ENCODE peak calls at places on chromosome 15, in ten cellular contexts. J, E, H, F, L, K, V, Y, A and I are unnamed samples.

GRCh38 chr15:97684249-97684648 is 276.3 kb upstream of the ARRDC4 start:
- DNase-seq in J (no peak), E (no peak), H (no peak), F (no peak), L (no peak), K (no peak), V (no peak), Y (no peak), A (no peak), I (no peak)

GRCh38 chr15:83570756-83571155 is 83.2 kb upstream of the ADAMTSL3 start:
- DNase-seq in J (no peak), E (no peak), H (no peak), F (no peak), L (no peak), K (no peak), V (no peak), Y (no peak), A (no peak), I (no peak)

GRCh38 chr15:77282333-77282732 is 137.6 kb downstream of the PEAK1 start:
- DNase-seq in J (no peak), E (no peak), H (no peak), F (no peak), L (peak; percentile 86), K (no peak), V (no peak), Y (no peak), A (no peak), I (no peak)

GRCh38 chr15:81939604-81940440 is 106.0 kb downstream of the MEX3B start:
- DNase-seq in J (no peak), E (no peak), H (peak; percentile 12), F (no peak), L (peak; percentile 81), K (no peak), V (no peak), Y (no peak), A (no peak), I (no peak)

GRCh38 chr15:50330921-50331320 is 24.1 kb downstream of the GABPB1 start:
- DNase-seq in J (no peak), E (no peak), H (no peak), F (no peak), L (peak; percentile 38), K (no peak), V (no peak), Y (no peak), A (no peak), I (no peak)

GRCh38 chr15:78668987-78669386 is 28.0 kb upstream of the CHRNB4 start:
- DNase-seq in J (no peak), E (no peak), H (no peak), F (no peak), L (no peak), K (no peak), V (no peak), Y (no peak), A (no peak), I (no peak)

GRCh38 chr15:92011611-92012367 is 158.3 kb downstream of the SLCO3A1 start:
- DNase-seq in J (no peak), E (no peak), H (no peak), F (no peak), L (no peak), K (no peak), V (peak; percentile 83), Y (peak; percentile 57), A (peak; percentile 15), I (no peak)

GRCh38 chr15:60000824-60001641 is 3.1 kb upstream of the FOXB1 start:
- DNase-seq in J (no peak), E (no peak), H (no peak), F (no peak), L (no peak), K (no peak), V (no peak), Y (no peak), A (no peak), I (no peak)

GRCh38 chr15:100335335-100335999 is 6.3 kb downstream of the ADAMTS17 start:
- DNase-seq in J (no peak), E (no peak), H (no peak), F (no peak), L (no peak), K (no peak), V (no peak), Y (no peak), A (no peak), I (no peak)

GRCh38 chr15:28100516-28101195 is 1.5 kb upstream of the OCA2 start:
- DNase-seq in J (no peak), E (no peak), H (no peak), F (no peak), L (no peak), K (no peak), V (peak; percentile 57), Y (no peak), A (no peak), I (peak; percentile 63)

GRCh38 chr15:92091155-92091734 is 237.7 kb downstream of the SLCO3A1 start:
- DNase-seq in J (peak; percentile 87), E (peak; percentile 63), H (no peak), F (no peak), L (peak; percentile 11), K (no peak), V (no peak), Y (no peak), A (no peak), I (no peak)

GRCh38 chr15:68151277-68151676 is 53.9 kb downstream of the CALML4 start:
- DNase-seq in J (no peak), E (no peak), H (no peak), F (no peak), L (peak; percentile 53), K (no peak), V (no peak), Y (no peak), A (no peak), I (no peak)

GRCh38 chr15:29225534-29226224 is 43.9 kb downstream of the NSMCE3 start:
- DNase-seq in J (no peak), E (no peak), H (no peak), F (no peak), L (no peak), K (no peak), V (no peak), Y (no peak), A (no peak), I (no peak)

GRCh38 chr15:80093854-80094418 is 34.5 kb downstream of the ZFAND6 start:
- DNase-seq in J (peak; percentile 44), E (peak; percentile 55), H (no peak), F (no peak), L (no peak), K (peak; percentile 51), V (peak; percentile 79), Y (no peak), A (no peak), I (no peak)

GRCh38 chr15:52498700-52499099 is 30.0 kb downstream of the MYO5A start:
- DNase-seq in J (no peak), E (no peak), H (no peak), F (no peak), L (no peak), K (no peak), V (no peak), Y (no peak), A (no peak), I (no peak)

DNA sequence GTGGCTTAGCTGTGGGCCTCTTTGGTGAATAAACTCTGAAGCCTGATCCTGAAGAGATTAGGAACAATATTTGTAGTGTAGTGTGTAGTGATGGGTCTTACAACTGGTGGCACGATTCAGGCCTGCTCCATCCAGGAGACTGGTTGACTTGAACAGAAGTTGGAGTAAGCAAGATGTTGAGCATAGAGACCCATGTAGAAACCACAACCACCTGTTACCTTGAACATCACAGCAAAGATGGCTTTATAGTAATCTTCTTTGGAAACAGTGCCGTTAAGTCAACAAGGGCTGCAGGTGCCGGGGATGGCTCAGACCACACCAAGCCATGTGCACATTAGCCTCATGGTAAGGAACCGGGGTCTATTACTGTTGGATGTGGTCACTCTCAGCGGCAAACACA is 74.2 kb upstream of the RASGRP1 start:
- DNase-seq in J (no peak), E (no peak), H (no peak), F (no peak), L (no peak), K (no peak), V (no peak), Y (no peak), A (no peak), I (no peak)
- H3K4me3 ChIP-seq in J (no peak overlapping the region), E (no peak overlapping the region), H (no peak overlapping the region), F (no peak overlapping the region), L (no peak overlapping the region), K (no peak overlapping the region), V (no peak overlapping the region), Y (no peak overlapping the region), A (no peak overlapping the region), I (no peak overlapping the region)

DNA sequence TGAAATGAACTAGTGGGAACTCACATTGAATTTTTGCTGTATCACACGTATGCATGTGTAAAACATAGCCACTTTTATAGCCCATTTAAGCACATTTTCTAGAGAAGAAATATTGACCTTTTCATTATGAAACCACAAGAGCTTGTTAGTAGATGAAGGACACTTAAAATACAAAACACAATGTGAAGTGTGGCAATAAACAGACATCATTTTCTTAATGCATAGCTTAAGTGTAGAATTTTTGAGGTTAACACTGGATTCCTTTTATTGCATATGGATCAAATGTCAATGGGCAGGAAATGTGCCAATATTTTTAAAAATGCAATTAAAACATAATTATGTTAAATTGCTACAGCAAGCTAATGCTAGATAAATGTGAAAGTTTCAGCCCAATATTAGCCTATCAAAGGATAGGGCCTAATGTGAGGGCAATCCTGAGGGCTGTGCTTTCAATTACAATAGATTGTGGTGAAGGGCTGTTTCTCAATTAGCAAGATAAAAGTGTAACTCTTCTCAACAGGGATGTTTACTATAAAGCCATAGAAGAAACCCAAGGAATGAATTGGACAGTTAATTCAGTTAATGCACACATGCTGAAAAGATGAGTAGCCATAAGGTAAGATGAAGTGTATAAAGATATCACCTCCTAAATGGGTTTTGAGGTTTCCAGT is 489.0 kb upstream of the CDIN1 start:
- DNase-seq in J (no peak), E (no peak), H (no peak), F (no peak), L (no peak), K (no peak), V (no peak), Y (no peak), A (no peak), I (no peak)
- H3K4me3 ChIP-seq in J (no peak overlapping the region), E (no peak overlapping the region), H (no peak overlapping the region), F (no peak overlapping the region), L (no peak overlapping the region), K (no peak overlapping the region), V (no peak overlapping the region), Y (no peak overlapping the region), A (no peak overlapping the region), I (no peak overlapping the region)

DNA sequence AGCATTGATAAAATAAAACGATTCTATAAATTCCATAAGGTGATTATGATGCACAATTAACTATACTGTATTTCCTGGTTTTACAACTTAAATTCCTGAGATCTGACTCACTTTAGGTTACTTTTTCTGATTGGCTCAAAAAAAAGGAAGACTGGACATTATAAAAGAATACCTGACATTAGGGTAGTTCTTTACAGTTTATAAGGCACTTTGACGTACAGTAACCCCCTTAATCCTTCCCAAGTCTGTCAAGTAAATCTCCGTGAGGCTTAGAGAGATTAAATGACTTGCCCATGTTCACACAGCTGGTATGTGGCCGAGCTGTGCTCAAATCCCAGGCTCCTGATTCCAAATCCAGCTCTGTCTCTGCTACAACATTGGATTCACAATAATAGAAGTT is 1.0 kb upstream of the SLTM start:
- DNase-seq in J (peak; percentile 6), E (no peak), H (no peak), F (no peak), L (no peak), K (no peak), V (no peak), Y (no peak), A (no peak), I (no peak)
- H3K4me3 ChIP-seq in J (peak overlapping the region; percentile 37), E (peak overlapping the region; percentile 83), H (peak overlapping the region; percentile 98), F (peak overlapping the region; percentile 74), L (peak overlapping the region; percentile 77), K (peak overlapping the region; percentile 92), V (no peak overlapping the region), Y (peak overlapping the region; percentile 93), A (peak overlapping the region; percentile 93), I (peak overlapping the region; percentile 97)

GRCh38 chr15:66253296-66253642 is 281 bp downstream of the MEGF11 start:
- DNase-seq in J (no peak), E (no peak), H (no peak), F (no peak), L (no peak), K (no peak), V (peak; percentile 73), Y (no peak), A (no peak), I (no peak)
- H3K4me3 ChIP-seq in J (peak overlapping the region; percentile 60), E (peak overlapping the region; percentile 64), H (peak overlapping the region; percentile 5), F (peak overlapping the region; percentile 79), L (peak overlapping the region; percentile 43), K (peak overlapping the region; percentile 74), V (peak overlapping the region; percentile 52), Y (peak overlapping the region; percentile 67), A (peak overlapping the region; percentile 78), I (peak overlapping the region; percentile 79)